ENCODE peak calls at places on chromosome 16, in six cellular contexts. U is substantia nigra, V is HTR-8/SVneo, D is AG10803, X is ascending aorta, O is non-pigmented ciliary epithelial cell. Y is an unnamed sample.

GRCh38 chr16:24514096-24514495 is 25.3 kb upstream of the RBBP6 start:
- DNase-seq in U (no peak), V (no peak), D (no peak), X (no peak), O (no peak), Y (no peak)

GRCh38 chr16:82627811-82628339 is 1.1 kb downstream of the CDH13 start:
- DNase-seq in U (no peak), V (no peak), D (peak), X (no peak), O (no peak), Y (no peak)

GRCh38 chr16:56245197-56245596 is 53.9 kb downstream of the GNAO1 start:
- DNase-seq in U (no peak), V (peak), D (peak), X (no peak), O (no peak), Y (peak)

GRCh38 chr16:89170346-89171215 is 967 bp upstream of the CDH15 start:
- DNase-seq in U (no peak), V (no peak), D (no peak), X (no peak), O (no peak), Y (no peak)

GRCh38 chr16:74025-74424 is 1.6 kb upstream of the RHBDF1 start:
- DNase-seq in U (no peak), V (no peak), D (no peak), X (no peak), O (no peak), Y (no peak)

GRCh38 chr16:15507299-15507958 is 73.0 kb downstream of the BMERB1 start:
- DNase-seq in U (no peak), V (no peak), D (peak), X (peak), O (no peak), Y (no peak)

GRCh38 chr16:85366031-85366763 is 246.9 kb upstream of the GSE1 start:
- DNase-seq in U (no peak), V (no peak), D (no peak), X (no peak), O (no peak), Y (peak)

GRCh38 chr16:74034862-74035261 is 261.8 kb upstream of the PSMD7 start:
- DNase-seq in U (no peak), V (peak), D (peak), X (no peak), O (no peak), Y (peak)

GRCh38 chr16:64437706-64438329 is 684.0 kb downstream of the CDH11 start:
- DNase-seq in U (no peak), V (no peak), D (no peak), X (no peak), O (no peak), Y (peak)

GRCh38 chr16:84136331-84137125 is 8.4 kb downstream of the HSDL1 start:
- DNase-seq in U (no peak), V (no peak), D (no peak), X (no peak), O (no peak), Y (no peak)

GRCh38 chr16:83806721-83807120 is 1.1 kb upstream of the HSBP1 start:
- DNase-seq in U (no peak), V (no peak), D (no peak), X (no peak), O (no peak), Y (no peak)

GRCh38 chr16:80718480-80719220 is 85.7 kb downstream of the CDYL2 start:
- DNase-seq in U (no peak), V (peak), D (peak), X (no peak), O (peak), Y (no peak)

GRCh38 chr16:75256059-75256870 is 4.8 kb upstream of the BCAR1 start:
- DNase-seq in U (no peak), V (no peak), D (no peak), X (peak), O (no peak), Y (no peak)

GRCh38 chr16:30901201-30902069 is 5.0 kb downstream of the CTF1 start:
- DNase-seq in U (no peak), V (no peak), D (no peak), X (no peak), O (no peak), Y (no peak)

GRCh38 chr16:74480150-74481029 is 59.1 kb upstream of the CLEC18B start:
- DNase-seq in U (no peak), V (peak), D (peak), X (no peak), O (no peak), Y (no peak)

GRCh38 chr16:72612271-72612670 is 435.7 kb downstream of the ZFHX3 start:
- DNase-seq in U (no peak), V (no peak), D (peak), X (no peak), O (no peak), Y (no peak)

GRCh38 chr16:87723224-87723619 is 42.6 kb downstream of the KLHDC4 start:
- DNase-seq in U (peak), V (no peak), D (peak), X (no peak), O (peak), Y (peak)

GRCh38 chr16:3045758-3046505 is 429 bp upstream of the MMP25 start:
- DNase-seq in U (no peak), V (peak), D (no peak), X (no peak), O (no peak), Y (no peak)

GRCh38 chr16:88473666-88474534 is 20.8 kb downstream of the ZFPM1 start:
- DNase-seq in U (no peak), V (no peak), D (no peak), X (peak), O (no peak), Y (peak)

GRCh38 chr16:59719121-59719520 is 985.0 kb upstream of the GOT2 start:
- DNase-seq in U (no peak), V (no peak), D (peak), X (no peak), O (no peak), Y (no peak)

GRCh38 chr16:23710504-23710903 is 2.5 kb downstream of the ERN2 start:
- DNase-seq in U (no peak), V (no peak), D (no peak), X (no peak), O (no peak), Y (no peak)

GRCh38 chr16:397736-398332 is 835 bp downstream of the NME4 start:
- DNase-seq in U (no peak), V (no peak), D (peak), X (peak), O (no peak), Y (peak)

GRCh38 chr16:81094771-81095251 is 1.4 kb downstream of the GCSH start:
- DNase-seq in U (no peak), V (no peak), D (peak), X (no peak), O (no peak), Y (no peak)

GRCh38 chr16:30958164-30959083 is 870 bp downstream of the SETD1A start:
- DNase-seq in U (no peak), V (peak), D (peak), X (no peak), O (no peak), Y (peak)

GRCh38 chr16:54720259-54720658 is 210.4 kb upstream of the IRX5 start:
- DNase-seq in U (no peak), V (no peak), D (no peak), X (no peak), O (no peak), Y (no peak)

GRCh38 chr16:29011112-29011511 is 26.3 kb downstream of the LAT start:
- DNase-seq in U (no peak), V (no peak), D (no peak), X (no peak), O (no peak), Y (peak)

GRCh38 chr16:87035053-87035452 is 282.1 kb downstream of the C16orf95 start:
- DNase-seq in U (no peak), V (no peak), D (no peak), X (no peak), O (no peak), Y (no peak)

GRCh38 chr16:85573045-85573695 is 40.0 kb upstream of the GSE1 start:
- DNase-seq in U (no peak), V (no peak), D (no peak), X (no peak), O (no peak), Y (no peak)

GRCh38 chr16:57735755-57736418 is at the start of gene KATNB1:
- DNase-seq in U (no peak), V (no peak), D (peak), X (no peak), O (no peak), Y (no peak)